ENCODE peak calls at places on chromosomes 16 and 17, in seven cellular contexts. H, L, J, C, P, W and I are unnamed samples.

GRCh38 chr16:3503513-3503912 is 2.7 kb downstream of the CLUAP1 start:
- DNase-seq in H (no peak), L (no peak), J (no peak), C (no peak), P (no peak), W (no peak), I (no peak)

GRCh38 chr17:14471052-14471451 is 170.2 kb downstream of the HS3ST3B1 start:
- DNase-seq in H (no peak), L (no peak), J (peak; percentile 43), C (no peak), P (no peak), W (no peak), I (no peak)

GRCh38 chr16:55668337-55669281 is 12.8 kb downstream of the SLC6A2 start:
- DNase-seq in H (no peak), L (no peak), J (peak; percentile 15), C (peak; percentile 85), P (peak; percentile 26), W (no peak), I (no peak)

GRCh38 chr16:3214904-3215600 is 19.9 kb downstream of the ZNF200 start:
- DNase-seq in H (no peak), L (no peak), J (peak; percentile 6), C (no peak), P (no peak), W (no peak), I (no peak)

GRCh38 chr17:79542718-79543117 is 68.1 kb downstream of the RBFOX3 start:
- DNase-seq in H (no peak), L (no peak), J (no peak), C (no peak), P (no peak), W (no peak), I (no peak)

GRCh38 chr17:76968707-76969597 is 100.7 kb downstream of the MGAT5B start:
- DNase-seq in H (no peak), L (no peak), J (peak; percentile 48), C (peak; percentile 100), P (no peak), W (no peak), I (no peak)

GRCh38 chr16:57689772-57690558 is 4.6 kb upstream of the DRC7 start:
- DNase-seq in H (no peak), L (peak; percentile 100), J (no peak), C (no peak), P (no peak), W (no peak), I (no peak)

GRCh38 chr17:32259596-32259995 is 6.0 kb upstream of the RHBDL3 start:
- DNase-seq in H (no peak), L (no peak), J (peak; percentile 75), C (peak; percentile 40), P (peak; percentile 61), W (no peak), I (no peak)

GRCh38 chr16:85819245-85819644 is 19.8 kb downstream of the COX4I1 start:
- DNase-seq in H (peak; percentile 71), L (peak; percentile 59), J (peak; percentile 56), C (peak; percentile 98), P (peak; percentile 91), W (peak; percentile 80), I (peak; percentile 77)

GRCh38 chr17:57862410-57862989 is 12.7 kb upstream of the MRPS23 start:
- DNase-seq in H (no peak), L (no peak), J (no peak), C (peak; percentile 67), P (no peak), W (no peak), I (no peak)
- H3K27ac ChIP-seq in H (peak overlapping the region; percentile 72), L (no peak overlapping the region), J (peak overlapping the region; percentile 78), C (no peak overlapping the region), P (peak overlapping the region; percentile 95), W (peak overlapping the region; percentile 81), I (peak overlapping the region; percentile 85)

DNA sequence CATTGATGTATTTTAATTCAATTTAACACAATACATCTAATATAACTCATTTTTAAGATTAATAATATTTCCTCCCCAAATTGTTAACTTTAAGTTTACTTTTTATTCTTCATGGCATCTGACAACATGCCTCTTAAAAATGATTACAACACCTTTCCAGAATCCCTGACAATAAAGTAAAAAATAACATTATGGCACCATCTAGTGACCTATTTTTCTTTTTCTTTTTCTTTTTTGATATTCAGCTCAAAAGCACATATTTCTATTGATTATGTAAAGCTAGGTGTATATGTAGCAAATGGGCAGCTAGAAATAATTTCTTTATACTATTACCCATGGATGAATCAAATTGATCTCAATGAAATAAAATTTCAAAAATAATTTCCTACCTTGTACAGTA is 834.3 kb upstream of the CDH8 start:
- DNase-seq in H (no peak), L (no peak), J (no peak), C (no peak), P (no peak), W (no peak), I (no peak)
- TF ChIP-seq CTCF in H (no peak), L (no peak), J (no peak), C (peak; percentile 25), P (peak; percentile 43), W (no peak), I (no peak)

GRCh38 chr16:67864594-67864993 is 8.3 kb upstream of the EDC4 start:
- DNase-seq in H (no peak), L (no peak), J (no peak), C (peak; percentile 63), P (no peak), W (no peak), I (no peak)
- H3K27ac ChIP-seq in H (no peak overlapping the region), L (no peak overlapping the region), J (no peak overlapping the region), C (no peak overlapping the region), P (peak overlapping the region; percentile 11), W (peak overlapping the region; percentile 93), I (peak overlapping the region; percentile 90)

GRCh38 chr16:19896951-19897350 is 12.3 kb upstream of the GPRC5B start:
- DNase-seq in H (no peak), L (no peak), J (no peak), C (no peak), P (no peak), W (no peak), I (no peak)
- TF ChIP-seq CTCF in H (no peak), L (no peak), J (no peak), C (no peak), P (no peak), W (no peak), I (no peak)

GRCh38 chr17:74454197-74455024 is 12.0 kb upstream of the CD300A start:
- DNase-seq in H (no peak), L (no peak), J (peak; percentile 77), C (peak; percentile 80), P (peak; percentile 93), W (peak; percentile 95), I (peak; percentile 94)

GRCh38 chr17:74452841-74453661 is 13.4 kb upstream of the CD300A start:
- DNase-seq in H (no peak), L (no peak), J (no peak), C (peak; percentile 81), P (peak; percentile 41), W (no peak), I (no peak)

GRCh38 chr17:74455025-74455585 is 11.3 kb upstream of the CD300A start:
- DNase-seq in H (no peak), L (no peak), J (no peak), C (no peak), P (no peak), W (no peak), I (peak; percentile 54)

GRCh38 chr17:74452027-74452840 is 14.2 kb upstream of the CD300A start:
- DNase-seq in H (no peak), L (no peak), J (no peak), C (peak; percentile 75), P (peak; percentile 22), W (no peak), I (no peak)

GRCh38 chr17:74453665-74454196 is 12.7 kb upstream of the CD300A start:
- DNase-seq in H (peak; percentile 89), L (no peak), J (no peak), C (peak; percentile 99), P (peak; percentile 25), W (no peak), I (no peak)
- H3K27ac ChIP-seq in H (peak overlapping the region; percentile 83), L (no peak overlapping the region), J (no peak overlapping the region), C (no peak overlapping the region), P (peak overlapping the region; percentile 88), W (peak overlapping the region; percentile 98), I (peak overlapping the region; percentile 97)

GRCh38 chr16:68629315-68629900 is 15.7 kb upstream of the CDH3 start:
- DNase-seq in H (no peak), L (no peak), J (no peak), C (peak; percentile 72), P (no peak), W (no peak), I (no peak)
- TF ChIP-seq CTCF in H (no peak), L (no peak), J (no peak), C (peak; percentile 68), P (no peak), W (no peak), I (no peak)